ENCODE peak calls at places on chromosomes 5 and 9, in four cellular contexts. V is heart left ventricle; H is CD8-positive, alpha-beta memory T cell; N is upper lobe of right lung. E is an unnamed sample. For H3K9me3, the result is how much of the 10 kb centered on the place peaks cover.

GRCh38 chr5:11897831-11898230 is 6.4 kb downstream of the CTNND2 start:
- DNase-seq in V (no peak), H (no peak), N (no peak), E (no peak)

GRCh38 chr9:21801683-21802417 is 586 bp upstream of the MTAP start:
- DNase-seq in V (peak), H (no peak), N (peak), E (no peak)

GRCh38 chr5:176693477-176693851 is 46.2 kb downstream of the TSPAN17 start:
- DNase-seq in V (peak), H (no peak), N (peak), E (no peak)

GRCh38 chr9:88746029-88746743 is 211.2 kb downstream of the NXNL2 start:
- DNase-seq in V (peak), H (no peak), N (no peak), E (no peak)

GRCh38 chr9:131346559-131346958 is 47.3 kb upstream of the PRRC2B start:
- DNase-seq in V (no peak), H (no peak), N (no peak), E (no peak)

GRCh38 chr5:155027993-155028629 is 14.6 kb downstream of the KIF4B start:
- DNase-seq in V (no peak), H (no peak), N (no peak), E (no peak)

GRCh38 chr5:121691478-121691877 is 160.2 kb upstream of the FTMT start:
- DNase-seq in V (no peak), H (no peak), N (no peak), E (no peak)

GRCh38 chr5:98095072-98095471 is 678.4 kb upstream of the RGMB start:
- DNase-seq in V (no peak), H (no peak), N (no peak), E (no peak)

GRCh38 chr5:1842026-1842819 is 40.5 kb downstream of the IRX4 start:
- DNase-seq in V (no peak), H (no peak), N (no peak), E (no peak)

GRCh38 chr9:88322906-88323566 is 65.2 kb upstream of the SPIN1 start:
- DNase-seq in V (no peak), H (peak), N (peak), E (no peak)

GRCh38 chr5:73893813-73894212 is 267.8 kb downstream of the ARHGEF28 start:
- DNase-seq in V (no peak), H (no peak), N (no peak), E (no peak)

GRCh38 chr5:343461-344401 is 22.2 kb downstream of the AHRR start:
- DNase-seq in V (no peak), H (peak), N (peak), E (no peak)

GRCh38 chr9:109274768-109275596 is 45.9 kb downstream of the EPB41L4B start:
- DNase-seq in V (no peak), H (no peak), N (no peak), E (no peak)

GRCh38 chr5:9507974-9508373 is 37.9 kb downstream of the SEMA5A start:
- DNase-seq in V (no peak), H (no peak), N (no peak), E (no peak)

GRCh38 chr9:3880851-3881250 is 355.1 kb upstream of the RFX3 start:
- DNase-seq in V (no peak), H (no peak), N (no peak), E (no peak)

GRCh38 chr5:153617190-153617589 is 126.7 kb downstream of the GRIA1 start:
- DNase-seq in V (no peak), H (no peak), N (no peak), E (no peak)

GRCh38 chr5:136006767-136007251 is 22.0 kb upstream of the TGFBI start:
- DNase-seq in V (no peak), H (no peak), N (no peak), E (no peak)

GRCh38 chr5:94021246-94021645 is 279.8 kb upstream of the POU5F2 start:
- DNase-seq in V (no peak), H (no peak), N (no peak), E (no peak)

GRCh38 chr9:121286973-121287721 is 19.2 kb downstream of the GSN start:
- DNase-seq in V (peak), H (no peak), N (peak), E (no peak)

GRCh38 chr9:34628656-34629491 is at the start of gene ARID3C:
- DNase-seq in V (no peak), H (peak), N (peak), E (peak)

GRCh38 chr5:1129725-1130082 is 17.8 kb upstream of the SLC12A7 start:
- DNase-seq in V (no peak), H (no peak), N (no peak), E (no peak)

GRCh38 chr5:124764992-124765611 is 18.7 kb upstream of the ZNF608 start:
- DNase-seq in V (no peak), H (no peak), N (no peak), E (no peak)

GRCh38 chr5:105953616-105954015 is 1717.1 kb downstream of the EFNA5 start:
- DNase-seq in V (no peak), H (no peak), N (no peak), E (no peak)

GRCh38 chr5:161546463-161547301 is at the start of gene GABRB2:
- DNase-seq in V (peak), H (no peak), N (peak), E (no peak)

GRCh38 chr5:132464155-132464939 is 26.2 kb downstream of the IRF1 start:
- DNase-seq in V (no peak), H (no peak), N (no peak), E (no peak)

GRCh38 chr5:14351845-14352712 is 208.9 kb downstream of the TRIO start:
- DNase-seq in V (peak), H (peak), N (peak), E (peak)

GRCh38 chr9:137353223-137354152 is 51.4 kb upstream of the NRARP start:
- DNase-seq in V (peak), H (no peak), N (peak), E (no peak)

GRCh38 chr5:20601678-20602100 is 613.7 kb upstream of the CDH18 start:
- DNase-seq in V (no peak), H (no peak), N (no peak), E (no peak)

GRCh38 chr5:76785493-76785892 is 33.3 kb upstream of the F2RL1 start:
- DNase-seq in V (no peak), H (no peak), N (no peak), E (no peak)

GRCh38 chr5:32443541-32444190 is 874 bp downstream of the ZFR start:
- DNase-seq in V (peak), H (peak), N (peak), E (peak)

GRCh38 chr5:59188415-59189225 is 605.7 kb downstream of the RAB3C start:
- DNase-seq in V (peak), H (peak), N (peak), E (peak)

GRCh38 chr5:54619732-54620582 is 102.4 kb downstream of the SNX18 start:
- DNase-seq in V (no peak), H (no peak), N (no peak), E (no peak)

DNA sequence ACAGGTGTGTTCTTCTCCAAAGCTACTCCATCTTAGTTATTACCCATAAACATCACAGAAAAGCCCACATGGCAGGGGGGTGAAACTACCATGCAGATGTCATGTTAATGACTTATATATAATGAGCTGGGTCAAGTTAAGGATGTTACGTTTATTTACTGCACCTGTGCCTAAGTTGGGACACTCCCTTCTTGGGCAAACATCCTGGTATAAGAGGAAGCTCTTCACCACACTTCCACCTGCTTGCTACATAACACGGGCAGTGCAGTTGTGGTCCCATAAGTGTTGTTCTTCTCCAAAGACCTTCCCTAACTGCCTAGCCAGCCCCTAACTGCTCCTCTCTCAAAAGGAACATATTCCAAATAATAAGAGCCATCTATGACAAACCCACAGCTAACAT is 9.3 kb upstream of the ZCCHC9 start:
- DNase-seq in V (no peak), H (no peak), N (no peak), E (no peak)
- H3K9me3 ChIP-seq in V (under half), H (under half), N (under half), E (under half)

DNA sequence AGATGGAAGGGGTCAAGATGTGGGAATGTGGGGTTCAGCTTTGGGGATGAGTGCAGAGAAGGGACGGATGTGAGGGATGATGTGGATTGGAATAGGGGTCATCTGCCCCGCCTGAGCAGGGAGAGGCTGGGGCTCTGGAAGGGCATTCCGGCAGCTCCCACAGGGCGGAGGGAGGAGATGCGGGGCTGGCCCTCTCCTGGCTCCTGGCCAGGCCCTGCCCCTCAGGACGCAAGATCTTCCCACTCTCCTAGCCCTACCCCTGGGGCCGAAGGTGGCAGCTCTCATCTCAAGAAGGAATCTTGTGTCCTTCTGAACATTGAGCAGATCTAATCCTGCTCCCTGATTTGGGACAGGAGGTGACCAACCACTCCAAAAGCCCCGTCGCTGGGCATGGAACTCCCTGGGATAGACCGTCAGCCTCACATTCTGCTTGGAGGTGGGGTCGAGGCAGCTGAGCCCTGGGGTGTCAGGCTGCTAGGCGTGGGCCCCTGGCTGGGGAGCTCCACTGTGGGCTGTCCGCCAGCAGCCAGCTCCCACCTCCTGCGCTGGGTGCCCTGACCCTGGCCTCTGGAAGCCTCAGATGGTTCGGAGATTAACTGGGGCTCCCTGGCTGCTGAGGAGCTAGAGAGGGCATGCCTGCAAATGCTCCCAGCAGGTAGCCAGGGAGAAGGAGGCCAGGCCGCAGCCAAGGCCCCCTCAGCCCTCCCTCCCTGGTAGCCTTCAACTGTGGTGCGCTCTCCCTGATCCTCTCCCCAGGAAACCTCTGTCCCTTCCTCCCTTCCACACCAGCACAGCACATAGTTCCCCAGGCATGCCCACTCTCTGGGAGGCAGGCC is 125.3 kb downstream of the ZNF354C start:
- DNase-seq in V (peak), H (no peak), N (no peak), E (no peak)
- H3K9me3 ChIP-seq in V (under half), H (under half), N (under half), E (under half)

DNA sequence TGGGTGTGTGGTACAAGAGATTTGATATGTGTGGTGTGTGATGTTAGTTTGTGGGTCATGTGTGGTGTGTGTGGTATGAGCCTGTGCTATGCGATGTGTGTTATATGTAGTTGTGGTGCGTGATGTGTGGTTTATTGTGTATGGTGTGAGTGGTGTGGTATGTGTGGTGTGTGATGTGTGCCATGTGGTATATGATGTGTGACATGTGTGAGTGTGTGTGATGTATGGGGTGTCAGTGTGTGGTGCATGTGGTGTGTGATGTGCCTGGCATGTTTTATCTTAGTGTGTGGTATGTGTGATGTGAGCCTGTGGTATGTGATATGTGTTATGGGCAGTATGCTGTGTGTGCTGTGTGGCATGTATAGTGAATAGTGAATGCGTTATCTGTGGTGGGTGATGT is 273.0 kb upstream of the IRX1 start:
- DNase-seq in V (no peak), H (no peak), N (no peak), E (no peak)
- H3K9me3 ChIP-seq in V (under half), H (under half), N (under half), E (under half)

DNA sequence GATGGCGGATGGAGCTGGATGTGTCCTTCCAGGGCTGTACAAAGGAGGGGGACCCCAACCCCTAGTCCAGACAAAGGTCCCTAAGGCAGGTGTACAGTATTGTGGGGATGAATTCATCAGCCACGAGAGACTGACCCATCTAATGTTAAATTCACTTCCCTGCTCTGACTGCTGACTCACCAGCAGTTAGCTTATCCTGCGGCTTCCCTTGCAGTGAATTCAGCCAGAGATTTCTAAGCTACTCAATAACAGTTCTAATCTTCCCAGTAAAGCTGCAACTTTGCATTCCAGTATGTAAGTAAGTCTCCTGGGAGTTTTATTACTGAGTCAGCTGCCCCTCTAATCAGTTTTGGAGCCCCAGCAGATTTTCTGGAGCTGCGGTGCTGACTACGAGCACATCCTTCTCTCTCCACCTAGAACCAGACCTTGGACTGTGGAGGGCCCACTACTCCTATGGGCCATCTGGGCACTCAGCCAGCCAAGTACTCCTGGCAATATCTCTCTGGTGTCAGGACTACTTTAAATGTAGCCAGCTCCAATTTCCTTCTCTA is 16.1 kb downstream of the B4GALT1 start:
- DNase-seq in V (peak), H (no peak), N (no peak), E (no peak)
- H3K9me3 ChIP-seq in V (under half), H (under half), N (under half), E (under half)

GRCh38 chr9:113898596-113898995 is 22.5 kb downstream of the ZNF618 start:
- DNase-seq in V (no peak), H (no peak), N (no peak), E (no peak)

GRCh38 chr9:113898151-113898550 is 22.0 kb downstream of the ZNF618 start:
- DNase-seq in V (no peak), H (no peak), N (no peak), E (no peak)

GRCh38 chr9:113903514-113904077 is 27.5 kb downstream of the ZNF618 start:
- DNase-seq in V (no peak), H (no peak), N (no peak), E (no peak)

GRCh38 chr9:113899205-113899604 is 23.1 kb downstream of the ZNF618 start:
- DNase-seq in V (no peak), H (no peak), N (no peak), E (no peak)

DNA sequence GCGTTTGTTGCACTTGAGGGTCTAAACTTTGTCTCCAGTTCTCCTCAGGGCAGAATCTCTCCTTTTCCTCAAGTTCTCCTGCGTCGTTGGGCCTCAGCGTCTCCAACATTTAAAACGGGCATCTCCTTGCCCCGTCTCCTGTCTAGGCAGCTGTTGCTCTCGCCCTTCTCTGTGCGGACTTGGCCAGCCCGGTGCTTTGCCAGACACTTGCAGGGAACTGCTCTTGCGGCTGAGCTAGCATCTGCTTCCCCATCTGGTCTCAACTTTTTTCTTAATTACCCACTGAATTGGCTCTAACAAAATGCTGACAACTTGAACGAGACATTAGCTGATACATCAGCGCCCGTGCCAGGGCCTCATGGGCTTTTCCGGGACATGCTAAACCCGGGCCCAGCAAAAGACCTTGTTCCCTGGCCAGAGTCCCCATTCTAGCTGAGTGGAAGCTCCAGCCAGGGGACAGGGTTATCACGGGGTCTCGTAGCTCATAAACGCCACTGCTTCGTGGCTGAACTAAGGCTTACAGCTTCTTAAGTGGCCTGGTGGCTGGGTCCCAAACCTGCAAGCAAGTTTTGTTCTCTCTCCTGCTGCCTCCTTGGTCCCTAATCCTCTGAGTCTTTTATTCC is 25.2 kb downstream of the ZNF618 start:
- DNase-seq in V (no peak), H (no peak), N (no peak), E (no peak)
- H3K9me3 ChIP-seq in V (under half), H (under half), N (under half), E (under half)

DNA sequence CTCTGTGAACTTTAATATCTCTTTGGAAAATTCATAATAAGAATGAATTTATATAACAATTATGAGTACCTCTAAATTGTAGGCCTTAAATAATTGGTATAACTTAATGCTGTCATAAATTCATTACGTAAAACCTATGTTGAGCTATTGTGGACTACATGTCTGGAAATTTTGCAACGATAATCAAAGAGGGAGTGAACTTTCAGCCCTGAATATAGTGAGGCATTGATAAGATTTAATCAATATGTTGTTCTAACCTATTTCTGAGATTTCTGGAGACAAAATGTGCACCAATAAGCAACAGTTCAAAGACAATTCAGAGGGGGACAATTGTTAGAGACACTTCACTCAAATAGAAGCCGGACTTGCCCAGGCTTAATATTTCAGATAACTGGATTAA is 499.4 kb downstream of the ELAVL2 start:
- DNase-seq in V (no peak), H (no peak), N (no peak), E (no peak)
- H3K9me3 ChIP-seq in V (under half), H (under half), N (under half), E (under half)

DNA sequence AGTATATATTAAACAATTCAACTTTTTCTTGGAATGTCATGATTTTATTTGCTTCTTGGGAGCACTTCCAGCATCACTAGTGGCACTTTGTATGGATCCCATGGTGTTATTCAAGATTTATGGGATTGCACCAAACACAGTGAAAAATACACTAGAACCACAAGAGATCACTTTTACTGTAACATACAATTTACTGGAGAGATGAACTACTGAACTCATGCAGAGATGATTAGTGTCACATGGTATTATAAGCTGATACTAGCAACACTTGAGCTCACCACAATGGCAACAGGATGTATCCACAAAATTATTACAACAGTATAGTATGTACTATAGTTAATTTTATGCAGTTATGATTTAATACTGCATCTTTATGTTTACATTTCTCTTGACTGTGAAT is 16.3 kb upstream of the SLC36A2 start:
- DNase-seq in V (no peak), H (no peak), N (no peak), E (no peak)
- H3K9me3 ChIP-seq in V (under half), H (under half), N (under half), E (under half)

DNA sequence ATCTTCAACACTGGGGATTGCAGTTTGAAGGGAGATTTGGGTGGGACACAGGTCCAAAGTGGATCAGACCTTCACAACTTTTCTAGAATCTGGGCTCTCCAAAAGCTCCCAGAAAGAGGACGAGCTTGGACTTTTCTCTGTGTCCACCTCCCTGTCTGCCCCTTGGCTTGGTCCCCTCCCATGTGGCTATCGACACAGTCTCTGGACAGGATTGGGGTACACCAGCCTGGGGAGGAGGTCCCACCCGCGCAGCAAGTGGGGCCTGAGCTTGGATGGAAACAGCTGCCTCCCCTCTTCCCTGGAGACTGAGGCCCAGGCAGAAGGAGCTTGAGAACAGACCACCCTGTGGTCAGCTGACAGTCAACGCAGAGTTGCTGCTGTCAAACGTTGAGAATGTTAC is 84.6 kb upstream of the FCN1 start:
- DNase-seq in V (no peak), H (no peak), N (peak), E (no peak)
- H3K9me3 ChIP-seq in V (under half), H (under half), N (under half), E (under half)

GRCh38 chr9:12230708-12231107 is 462.5 kb upstream of the TYRP1 start:
- DNase-seq in V (no peak), H (no peak), N (no peak), E (no peak)
- H3K9me3 ChIP-seq in V (under half), H (under half), N (under half), E (under half)

E was measured in T-helper 17 cell.